ENCODE peak calls at places on chromosomes 2 and 18, in seven cellular contexts. One of them, this sample, is unnamed.

GRCh38 chr2:110678457-110679336 is 834 bp upstream of the BUB1 start:
- DNase-seq in cardiac muscle cell: peak
- DNase-seq in neural crest cell: peak
- DNase-seq in CD8-positive, alpha-beta T cell: peak
- DNase-seq in AG09319: no peak
- DNase-seq in astrocyte of the cerebellum: no peak
- DNase-seq in dorsolateral prefrontal cortex: peak
- DNase-seq in this sample: peak

GRCh38 chr2:39780825-39781600 is 2.0 kb upstream of the THUMPD2 start:
- DNase-seq in CD8-positive, alpha-beta T cell: no peak
- DNase-seq in AG09319: no peak
- DNase-seq in neural crest cell: no peak
- DNase-seq in cardiac muscle cell: no peak
- DNase-seq in dorsolateral prefrontal cortex: no peak
- DNase-seq in astrocyte of the cerebellum: no peak
- DNase-seq in this sample: no peak

GRCh38 chr18:49613141-49613641 is 51.3 kb downstream of the LIPG start:
- DNase-seq in astrocyte of the cerebellum: peak
- DNase-seq in dorsolateral prefrontal cortex: no peak
- DNase-seq in neural crest cell: no peak
- DNase-seq in AG09319: no peak
- DNase-seq in CD8-positive, alpha-beta T cell: no peak
- DNase-seq in cardiac muscle cell: no peak
- DNase-seq in this sample: no peak

GRCh38 chr2:98886066-98886554 is 49.9 kb downstream of the CRACDL start:
- DNase-seq in AG09319: no peak
- DNase-seq in astrocyte of the cerebellum: no peak
- DNase-seq in dorsolateral prefrontal cortex: no peak
- DNase-seq in CD8-positive, alpha-beta T cell: no peak
- DNase-seq in cardiac muscle cell: no peak
- DNase-seq in neural crest cell: no peak
- DNase-seq in this sample: no peak

GRCh38 chr18:57980573-57981348 is 63.3 kb upstream of the NEDD4L start:
- DNase-seq in dorsolateral prefrontal cortex: no peak
- DNase-seq in AG09319: no peak
- DNase-seq in neural crest cell: no peak
- DNase-seq in cardiac muscle cell: no peak
- DNase-seq in astrocyte of the cerebellum: no peak
- DNase-seq in CD8-positive, alpha-beta T cell: no peak
- DNase-seq in this sample: no peak

GRCh38 chr2:70930371-70931329 is 5.0 kb upstream of the ATP6V1B1 start:
- DNase-seq in cardiac muscle cell: no peak
- DNase-seq in astrocyte of the cerebellum: no peak
- DNase-seq in neural crest cell: no peak
- DNase-seq in CD8-positive, alpha-beta T cell: peak
- DNase-seq in AG09319: no peak
- DNase-seq in dorsolateral prefrontal cortex: no peak
- DNase-seq in this sample: no peak

GRCh38 chr2:241029599-241030332 is 31.3 kb downstream of the SNED1 start:
- DNase-seq in neural crest cell: no peak
- DNase-seq in CD8-positive, alpha-beta T cell: no peak
- DNase-seq in cardiac muscle cell: no peak
- DNase-seq in astrocyte of the cerebellum: no peak
- DNase-seq in AG09319: no peak
- DNase-seq in dorsolateral prefrontal cortex: no peak
- DNase-seq in this sample: no peak

GRCh38 chr2:203352604-203353255 is 24.5 kb downstream of the ABI2 start:
- DNase-seq in astrocyte of the cerebellum: no peak
- DNase-seq in CD8-positive, alpha-beta T cell: no peak
- DNase-seq in dorsolateral prefrontal cortex: no peak
- DNase-seq in AG09319: no peak
- DNase-seq in cardiac muscle cell: no peak
- DNase-seq in neural crest cell: no peak
- DNase-seq in this sample: no peak

GRCh38 chr2:224638338-224638823 is 53.2 kb upstream of the CUL3 start:
- DNase-seq in neural crest cell: no peak
- DNase-seq in dorsolateral prefrontal cortex: no peak
- DNase-seq in CD8-positive, alpha-beta T cell: no peak
- DNase-seq in cardiac muscle cell: no peak
- DNase-seq in astrocyte of the cerebellum: no peak
- DNase-seq in AG09319: no peak
- DNase-seq in this sample: no peak

GRCh38 chr2:75655861-75656260 is 9.3 kb downstream of the MRPL19 start:
- DNase-seq in CD8-positive, alpha-beta T cell: no peak
- DNase-seq in neural crest cell: no peak
- DNase-seq in astrocyte of the cerebellum: no peak
- DNase-seq in AG09319: no peak
- DNase-seq in dorsolateral prefrontal cortex: no peak
- DNase-seq in cardiac muscle cell: no peak
- DNase-seq in this sample: no peak

GRCh38 chr2:200810252-200810650 is 1.5 kb upstream of the BZW1 start:
- DNase-seq in astrocyte of the cerebellum: no peak
- DNase-seq in CD8-positive, alpha-beta T cell: no peak
- DNase-seq in AG09319: peak
- DNase-seq in cardiac muscle cell: peak
- DNase-seq in dorsolateral prefrontal cortex: no peak
- DNase-seq in neural crest cell: no peak
- DNase-seq in this sample: peak

GRCh38 chr2:22078701-22079100 is 954.9 kb downstream of the TDRD15 start:
- DNase-seq in CD8-positive, alpha-beta T cell: no peak
- DNase-seq in neural crest cell: no peak
- DNase-seq in dorsolateral prefrontal cortex: no peak
- DNase-seq in AG09319: no peak
- DNase-seq in astrocyte of the cerebellum: no peak
- DNase-seq in cardiac muscle cell: no peak
- DNase-seq in this sample: no peak

GRCh38 chr2:10326707-10327594 is 24.2 kb downstream of the HPCAL1 start:
- DNase-seq in CD8-positive, alpha-beta T cell: no peak
- DNase-seq in neural crest cell: no peak
- DNase-seq in AG09319: no peak
- DNase-seq in astrocyte of the cerebellum: no peak
- DNase-seq in cardiac muscle cell: no peak
- DNase-seq in dorsolateral prefrontal cortex: no peak
- DNase-seq in this sample: no peak

GRCh38 chr2:138497294-138497693 is 4.3 kb upstream of the SPOPL start:
- DNase-seq in CD8-positive, alpha-beta T cell: no peak
- DNase-seq in dorsolateral prefrontal cortex: no peak
- DNase-seq in cardiac muscle cell: no peak
- DNase-seq in AG09319: no peak
- DNase-seq in astrocyte of the cerebellum: no peak
- DNase-seq in neural crest cell: no peak
- DNase-seq in this sample: no peak

GRCh38 chr18:37383036-37383788 is 182.4 kb downstream of the CELF4 start:
- DNase-seq in neural crest cell: no peak
- DNase-seq in dorsolateral prefrontal cortex: no peak
- DNase-seq in astrocyte of the cerebellum: no peak
- DNase-seq in CD8-positive, alpha-beta T cell: no peak
- DNase-seq in AG09319: no peak
- DNase-seq in cardiac muscle cell: peak
- DNase-seq in this sample: no peak

GRCh38 chr18:10519366-10519765 is 6.5 kb upstream of the NAPG start:
- DNase-seq in astrocyte of the cerebellum: no peak
- DNase-seq in CD8-positive, alpha-beta T cell: no peak
- DNase-seq in cardiac muscle cell: peak
- DNase-seq in neural crest cell: no peak
- DNase-seq in dorsolateral prefrontal cortex: no peak
- DNase-seq in AG09319: no peak
- DNase-seq in this sample: no peak

GRCh38 chr2:121648611-121649401 is 456 bp downstream of the CLASP1 start:
- DNase-seq in astrocyte of the cerebellum: peak
- DNase-seq in cardiac muscle cell: peak
- DNase-seq in AG09319: no peak
- DNase-seq in CD8-positive, alpha-beta T cell: peak
- DNase-seq in dorsolateral prefrontal cortex: peak
- DNase-seq in neural crest cell: peak
- DNase-seq in this sample: peak

GRCh38 chr2:132923787-132924186 is 253.8 kb upstream of the LYPD1 start:
- DNase-seq in cardiac muscle cell: peak
- DNase-seq in astrocyte of the cerebellum: peak
- DNase-seq in AG09319: no peak
- DNase-seq in CD8-positive, alpha-beta T cell: no peak
- DNase-seq in dorsolateral prefrontal cortex: no peak
- DNase-seq in neural crest cell: no peak
- DNase-seq in this sample: no peak
- TF ChIP-seq CTCF in cardiac muscle cell: no peak
- TF ChIP-seq CTCF in astrocyte of the cerebellum: no peak
- TF ChIP-seq CTCF in AG09319: no peak
- TF ChIP-seq CTCF in CD8-positive, alpha-beta T cell: no peak
- TF ChIP-seq CTCF in dorsolateral prefrontal cortex: no peak
- TF ChIP-seq CTCF in neural crest cell: no peak
- TF ChIP-seq CTCF in this sample: no peak

GRCh38 chr2:136119717-136120675 is 2.0 kb upstream of the CXCR4 start:
- DNase-seq in astrocyte of the cerebellum: no peak
- DNase-seq in CD8-positive, alpha-beta T cell: no peak
- DNase-seq in AG09319: no peak
- DNase-seq in dorsolateral prefrontal cortex: no peak
- DNase-seq in neural crest cell: no peak
- DNase-seq in cardiac muscle cell: no peak
- DNase-seq in this sample: no peak

GRCh38 chr2:136117909-136118818 is at the start of gene CXCR4:
- DNase-seq in cardiac muscle cell: peak
- DNase-seq in neural crest cell: peak
- DNase-seq in AG09319: no peak
- DNase-seq in CD8-positive, alpha-beta T cell: peak
- DNase-seq in dorsolateral prefrontal cortex: no peak
- DNase-seq in astrocyte of the cerebellum: no peak
- DNase-seq in this sample: peak

GRCh38 chr2:136116813-136117390 is 1.0 kb downstream of the CXCR4 start:
- DNase-seq in neural crest cell: peak
- DNase-seq in astrocyte of the cerebellum: no peak
- DNase-seq in dorsolateral prefrontal cortex: no peak
- DNase-seq in CD8-positive, alpha-beta T cell: peak
- DNase-seq in AG09319: no peak
- DNase-seq in cardiac muscle cell: no peak
- DNase-seq in this sample: peak

GRCh38 chr2:136117391-136117841 is 533 bp downstream of the CXCR4 start:
- DNase-seq in neural crest cell: peak
- DNase-seq in cardiac muscle cell: peak
- DNase-seq in CD8-positive, alpha-beta T cell: peak
- DNase-seq in dorsolateral prefrontal cortex: no peak
- DNase-seq in astrocyte of the cerebellum: no peak
- DNase-seq in AG09319: no peak
- DNase-seq in this sample: peak

DNA sequence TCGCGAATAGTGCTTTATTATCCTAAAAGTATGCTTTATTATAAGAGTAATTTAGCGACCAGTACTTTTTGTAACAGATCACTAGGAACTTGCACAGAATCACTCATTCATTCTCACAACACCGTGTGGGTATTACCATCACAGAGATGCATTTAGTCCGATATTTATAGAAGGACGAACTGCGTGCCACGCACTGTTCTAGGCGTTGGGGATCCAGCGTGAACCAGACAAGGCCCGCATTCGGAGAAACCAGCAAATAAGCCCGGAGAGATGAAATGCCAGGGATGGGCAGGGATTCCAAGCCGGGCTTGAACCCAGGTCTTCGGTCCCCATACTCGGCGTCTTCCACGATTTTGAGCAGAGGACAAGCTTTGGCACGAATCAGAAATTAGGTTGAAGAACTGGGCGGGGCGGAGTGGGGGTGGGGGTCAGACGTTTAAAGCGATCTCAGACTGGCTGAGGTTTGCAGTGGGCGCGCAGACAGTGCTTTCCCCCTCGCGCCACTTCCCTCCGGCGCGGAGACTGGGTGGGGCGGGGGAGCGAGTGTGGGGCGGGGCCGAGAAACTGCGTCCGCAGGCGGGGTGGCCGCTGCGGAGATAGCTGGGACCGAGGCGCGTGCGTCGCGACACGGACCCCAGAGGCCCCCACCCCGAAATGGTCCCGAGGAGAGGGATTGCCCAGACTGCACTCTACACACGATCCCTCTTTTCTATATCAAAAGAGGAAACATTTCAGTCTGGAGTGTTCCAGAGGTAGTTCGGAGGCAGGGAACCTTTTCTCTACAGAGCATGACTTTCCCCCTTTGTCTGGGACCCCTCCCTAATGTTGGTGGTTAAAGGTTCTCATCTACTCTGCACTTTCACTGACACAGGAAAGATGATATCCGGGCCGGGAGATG is 1.1 kb upstream of the CXCR4 start:
- DNase-seq in dorsolateral prefrontal cortex: no peak
- DNase-seq in cardiac muscle cell: no peak
- DNase-seq in astrocyte of the cerebellum: no peak
- DNase-seq in AG09319: no peak
- DNase-seq in neural crest cell: peak
- DNase-seq in CD8-positive, alpha-beta T cell: peak
- DNase-seq in this sample: peak
- TF ChIP-seq CTCF in dorsolateral prefrontal cortex: no peak
- TF ChIP-seq CTCF in cardiac muscle cell: no peak
- TF ChIP-seq CTCF in astrocyte of the cerebellum: no peak
- TF ChIP-seq CTCF in AG09319: no peak
- TF ChIP-seq CTCF in neural crest cell: no peak
- TF ChIP-seq CTCF in CD8-positive, alpha-beta T cell: no peak
- TF ChIP-seq CTCF in this sample: no peak

DNA sequence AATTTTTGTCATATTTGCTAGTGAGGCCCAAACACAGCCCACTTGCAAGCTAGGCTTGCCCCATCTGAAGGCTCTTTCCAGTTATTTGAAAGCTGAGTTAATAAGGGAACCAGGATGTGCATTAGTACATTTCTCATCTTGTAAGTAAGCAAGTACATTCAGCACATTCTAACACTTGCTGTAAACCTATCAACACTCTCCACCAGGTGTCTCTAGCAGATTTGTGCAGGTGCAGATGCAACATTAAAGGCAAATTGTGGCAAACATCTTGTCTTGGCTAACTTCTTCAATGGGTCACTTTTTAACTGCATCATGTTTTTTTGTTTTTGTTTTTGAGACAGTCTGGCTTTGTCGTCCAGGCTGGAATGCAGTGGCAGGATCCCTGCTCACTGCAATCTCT is 25.3 kb upstream of the MFSD6 start:
- DNase-seq in neural crest cell: no peak
- DNase-seq in cardiac muscle cell: peak
- DNase-seq in dorsolateral prefrontal cortex: no peak
- DNase-seq in CD8-positive, alpha-beta T cell: no peak
- DNase-seq in AG09319: no peak
- DNase-seq in astrocyte of the cerebellum: peak
- DNase-seq in this sample: peak
- TF ChIP-seq CTCF in neural crest cell: peak
- TF ChIP-seq CTCF in cardiac muscle cell: peak
- TF ChIP-seq CTCF in dorsolateral prefrontal cortex: peak
- TF ChIP-seq CTCF in CD8-positive, alpha-beta T cell: peak
- TF ChIP-seq CTCF in AG09319: peak
- TF ChIP-seq CTCF in astrocyte of the cerebellum: peak
- TF ChIP-seq CTCF in this sample: peak

DNA sequence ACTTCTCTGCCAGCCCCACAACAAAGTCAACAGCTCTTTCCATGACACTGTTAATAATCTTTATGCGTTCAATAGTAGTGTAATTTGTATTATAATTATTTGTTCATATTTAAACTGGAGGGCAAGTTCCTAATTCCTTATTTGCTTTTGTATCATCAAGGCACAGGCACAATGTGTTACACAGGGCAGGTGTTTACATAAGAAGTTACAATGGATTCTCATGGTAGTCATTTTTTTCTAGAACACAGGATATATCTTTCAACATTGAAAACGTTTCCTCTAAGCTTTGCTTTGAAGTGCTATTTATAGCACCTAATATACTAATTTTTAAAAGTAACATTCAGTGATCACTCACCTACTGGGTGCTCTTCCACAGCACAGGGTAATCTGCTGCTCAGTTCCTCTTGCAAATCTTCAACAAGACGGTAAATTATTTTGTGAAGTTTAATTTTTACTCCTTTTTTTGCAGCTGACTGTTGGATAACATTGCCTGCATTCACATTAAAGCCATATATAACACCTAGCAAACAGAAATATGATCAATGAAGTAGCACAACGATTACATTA is 7.3 kb downstream of the RPS27A start:
- DNase-seq in AG09319: no peak
- DNase-seq in cardiac muscle cell: no peak
- DNase-seq in astrocyte of the cerebellum: no peak
- DNase-seq in neural crest cell: no peak
- DNase-seq in dorsolateral prefrontal cortex: no peak
- DNase-seq in CD8-positive, alpha-beta T cell: no peak
- DNase-seq in this sample: no peak
- TF ChIP-seq CTCF in AG09319: no peak
- TF ChIP-seq CTCF in cardiac muscle cell: no peak
- TF ChIP-seq CTCF in astrocyte of the cerebellum: no peak
- TF ChIP-seq CTCF in neural crest cell: no peak
- TF ChIP-seq CTCF in dorsolateral prefrontal cortex: no peak
- TF ChIP-seq CTCF in CD8-positive, alpha-beta T cell: no peak
- TF ChIP-seq CTCF in this sample: no peak

This sample was measured in Calu3.